ENCODE peak calls at places on chromosomes 11 and 22, in seven cellular contexts. Q, A, N, F, G, R and O are unnamed samples.

GRCh38 chr22:36391648-36392047 is 3.9 kb upstream of the MYH9 start:
- DNase-seq in Q (no peak), A (no peak), N (no peak), F (no peak), G (no peak), R (no peak), O (no peak)

GRCh38 chr22:36021649-36022048 is 7.0 kb downstream of the RBFOX2 start:
- DNase-seq in Q (no peak), A (no peak), N (no peak), F (no peak), G (no peak), R (no peak), O (no peak)

GRCh38 chr11:105611837-105612480 is 2.1 kb downstream of the GRIA4 start:
- DNase-seq in Q (no peak), A (no peak), N (no peak), F (no peak), G (peak), R (no peak), O (no peak)

GRCh38 chr11:70785372-70785771 is 387.0 kb downstream of the CTTN start:
- DNase-seq in Q (no peak), A (no peak), N (no peak), F (no peak), G (no peak), R (no peak), O (no peak)

GRCh38 chr11:126607374-126607773 is 251.9 kb downstream of the ST3GAL4 start:
- DNase-seq in Q (peak), A (peak), N (peak), F (no peak), G (peak), R (peak), O (peak)

GRCh38 chr11:128725630-128726461 is 32.0 kb downstream of the FLI1 start:
- DNase-seq in Q (no peak), A (no peak), N (no peak), F (peak), G (no peak), R (no peak), O (no peak)

GRCh38 chr11:14443642-14444041 is 56.0 kb downstream of the COPB1 start:
- DNase-seq in Q (no peak), A (peak), N (no peak), F (no peak), G (peak), R (no peak), O (no peak)

GRCh38 chr11:27722945-27723344 is 22.7 kb upstream of the BDNF start:
- DNase-seq in Q (no peak), A (no peak), N (no peak), F (no peak), G (peak), R (peak), O (no peak)

GRCh38 chr22:26470807-26471206 is 12.8 kb downstream of the HPS4 start:
- DNase-seq in Q (no peak), A (no peak), N (no peak), F (no peak), G (no peak), R (no peak), O (no peak)

GRCh38 chr22:26474687-26475086 is 8.9 kb downstream of the HPS4 start:
- DNase-seq in Q (no peak), A (no peak), N (no peak), F (no peak), G (no peak), R (no peak), O (no peak)

GRCh38 chr22:26476705-26477340 is 6.8 kb downstream of the HPS4 start:
- DNase-seq in Q (no peak), A (peak), N (no peak), F (no peak), G (no peak), R (no peak), O (no peak)

GRCh38 chr22:26466196-26466595 is 17.4 kb downstream of the HPS4 start:
- DNase-seq in Q (no peak), A (no peak), N (no peak), F (no peak), G (no peak), R (no peak), O (no peak)

GRCh38 chr22:26471522-26471921 is 12.1 kb downstream of the HPS4 start:
- DNase-seq in Q (peak), A (peak), N (no peak), F (no peak), G (no peak), R (no peak), O (no peak)
- TF ChIP-seq JUND in Q (peak), A (no peak), N (no peak), F (no peak), G (peak), R (no peak), O (no peak)

GRCh38 chr11:67614730-67615454 is 8.2 kb downstream of the NDUFV1 start:
- DNase-seq in Q (no peak), A (no peak), N (no peak), F (no peak), G (no peak), R (no peak), O (no peak)

GRCh38 chr11:67617243-67617953 is 10.7 kb downstream of the NDUFV1 start:
- DNase-seq in Q (no peak), A (peak), N (no peak), F (no peak), G (no peak), R (peak), O (no peak)

GRCh38 chr11:67615455-67616430 is 9.0 kb downstream of the NDUFV1 start:
- DNase-seq in Q (peak), A (peak), N (peak), F (no peak), G (peak), R (peak), O (no peak)

GRCh38 chr11:67613960-67614715 is 7.4 kb downstream of the NDUFV1 start:
- DNase-seq in Q (peak), A (no peak), N (peak), F (peak), G (peak), R (peak), O (no peak)

DNA sequence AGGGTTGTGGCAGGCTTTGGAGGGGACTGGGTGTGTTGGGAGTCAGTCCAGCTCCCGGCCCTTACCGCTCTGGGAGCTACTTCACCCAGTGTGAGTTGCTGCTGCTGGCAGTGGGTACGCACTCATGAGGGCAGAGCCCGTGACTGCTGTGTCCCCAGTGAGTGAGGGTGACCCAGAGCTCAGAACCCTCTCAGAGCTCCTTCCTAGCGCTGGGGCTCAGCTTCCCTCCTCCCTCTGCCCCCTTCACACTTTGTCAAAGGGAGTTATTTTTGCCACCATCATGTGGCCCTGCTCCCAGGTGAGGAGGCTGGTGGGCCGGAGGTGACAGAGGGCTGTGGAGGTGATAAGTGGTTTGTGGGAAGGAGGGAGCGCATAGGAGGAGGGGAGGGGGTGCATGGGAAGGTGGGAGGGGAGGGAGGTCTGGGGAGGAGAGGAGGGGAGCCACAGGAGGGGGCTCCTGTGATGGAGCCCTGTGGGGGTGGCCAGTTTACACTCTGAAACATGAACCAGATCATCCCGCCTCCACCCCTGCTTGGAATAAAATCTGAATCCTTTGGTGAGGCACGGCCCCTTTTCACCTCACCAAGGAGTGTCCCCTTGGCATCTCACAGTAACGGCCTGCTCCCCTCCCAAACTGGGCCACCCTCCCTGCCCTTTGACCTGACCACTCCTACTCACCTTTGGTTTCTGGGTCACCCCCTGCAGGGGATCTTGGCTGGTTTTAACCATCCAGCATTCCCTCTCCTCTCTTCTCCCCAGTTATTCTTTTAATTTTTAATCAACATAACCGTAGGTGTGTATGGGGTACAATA is 9.9 kb downstream of the NDUFV1 start:
- DNase-seq in Q (no peak), A (no peak), N (no peak), F (no peak), G (no peak), R (peak), O (no peak)
- TF ChIP-seq JUND in Q (no peak), A (no peak), N (no peak), F (no peak), G (no peak), R (no peak), O (no peak)

DNA sequence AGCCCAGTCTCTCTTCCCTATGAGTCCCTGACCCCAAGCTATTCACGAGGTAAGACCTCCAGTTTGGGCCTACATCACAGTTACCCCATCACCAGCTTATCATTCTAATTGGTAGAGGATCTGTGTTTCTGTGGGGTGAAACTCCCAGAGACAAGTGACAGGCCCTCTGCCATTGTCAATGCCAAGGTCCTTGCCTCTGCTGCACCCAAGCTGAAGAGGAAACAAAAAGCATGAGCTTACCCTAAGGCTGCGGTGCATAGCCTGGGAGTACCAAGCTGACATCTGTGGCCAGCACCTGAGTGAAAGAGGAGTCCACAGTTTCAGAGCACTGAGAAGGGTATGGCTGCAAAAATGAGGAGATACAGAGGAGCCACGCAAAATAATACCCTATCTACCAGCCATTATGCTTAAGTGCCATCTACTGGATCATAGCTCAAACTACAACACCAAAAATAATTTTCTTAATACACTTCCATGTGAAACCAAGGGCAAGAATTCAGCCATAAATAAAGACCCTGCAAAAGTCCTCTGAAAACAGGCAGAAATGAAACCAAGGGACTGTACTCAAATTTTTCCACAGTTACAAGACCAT is 62.3 kb upstream of the ANO5 start:
- DNase-seq in Q (no peak), A (no peak), N (no peak), F (no peak), G (peak), R (peak), O (peak)
- TF ChIP-seq JUND in Q (no peak), A (no peak), N (no peak), F (no peak), G (no peak), R (no peak), O (no peak)

GRCh38 chr11:122733301-122733686 is 77.8 kb downstream of the UBASH3B start:
- DNase-seq in Q (no peak), A (no peak), N (no peak), F (no peak), G (no peak), R (no peak), O (peak)
- TF ChIP-seq JUND in Q (no peak), A (no peak), N (no peak), F (no peak), G (no peak), R (no peak), O (no peak)

GRCh38 chr22:21867528-21868266 is at the start of gene MAPK1:
- DNase-seq in Q (peak), A (peak), N (peak), F (peak), G (peak), R (peak), O (peak)

GRCh38 chr22:21862386-21863242 is 4.8 kb downstream of the MAPK1 start:
- DNase-seq in Q (no peak), A (no peak), N (peak), F (no peak), G (no peak), R (no peak), O (no peak)

GRCh38 chr22:21861856-21862255 is 5.6 kb downstream of the MAPK1 start:
- DNase-seq in Q (no peak), A (no peak), N (no peak), F (no peak), G (no peak), R (no peak), O (no peak)

GRCh38 chr22:21866821-21867527 is 471 bp downstream of the MAPK1 start:
- DNase-seq in Q (no peak), A (no peak), N (peak), F (no peak), G (no peak), R (peak), O (no peak)

GRCh38 chr22:21865041-21865440 is 2.4 kb downstream of the MAPK1 start:
- DNase-seq in Q (no peak), A (no peak), N (no peak), F (no peak), G (peak), R (no peak), O (no peak)
- TF ChIP-seq JUND in Q (no peak), A (no peak), N (no peak), F (no peak), G (no peak), R (no peak), O (no peak)

GRCh38 chr22:44454113-44454769 is 43.8 kb downstream of the RTL6 start:
- DNase-seq in Q (no peak), A (no peak), N (no peak), F (no peak), G (no peak), R (no peak), O (no peak)

GRCh38 chr22:44455963-44456358 is 42.1 kb downstream of the RTL6 start:
- DNase-seq in Q (no peak), A (no peak), N (no peak), F (no peak), G (no peak), R (no peak), O (no peak)

GRCh38 chr22:44456661-44457412 is 41.2 kb downstream of the RTL6 start:
- DNase-seq in Q (no peak), A (no peak), N (no peak), F (no peak), G (no peak), R (no peak), O (no peak)

GRCh38 chr22:44453441-44454112 is 44.5 kb downstream of the RTL6 start:
- DNase-seq in Q (no peak), A (no peak), N (no peak), F (no peak), G (peak), R (no peak), O (no peak)

GRCh38 chr22:44455151-44455962 is 42.7 kb downstream of the RTL6 start:
- DNase-seq in Q (no peak), A (no peak), N (no peak), F (no peak), G (no peak), R (no peak), O (peak)
- TF ChIP-seq JUND in Q (no peak), A (no peak), N (no peak), F (no peak), G (no peak), R (no peak), O (no peak)

GRCh38 chr11:75873417-75874148 is 58.6 kb downstream of the UVRAG start:
- DNase-seq in Q (no peak), A (no peak), N (no peak), F (peak), G (no peak), R (no peak), O (no peak)
- TF ChIP-seq JUND in Q (no peak), A (no peak), N (no peak), F (no peak), G (no peak), R (no peak), O (no peak)

GRCh38 chr11:6616596-6617250 is 2.5 kb downstream of the TPP1 start:
- DNase-seq in Q (no peak), A (no peak), N (no peak), F (no peak), G (no peak), R (no peak), O (no peak)

GRCh38 chr11:6619021-6619745 is at the start of gene TPP1:
- DNase-seq in Q (peak), A (peak), N (peak), F (peak), G (peak), R (peak), O (peak)

GRCh38 chr11:6617315-6617781 is 1.9 kb downstream of the TPP1 start:
- DNase-seq in Q (no peak), A (no peak), N (no peak), F (no peak), G (no peak), R (no peak), O (no peak)

GRCh38 chr11:6615882-6616585 is 3.2 kb downstream of the TPP1 start:
- DNase-seq in Q (no peak), A (no peak), N (no peak), F (no peak), G (no peak), R (no peak), O (no peak)

GRCh38 chr11:6618117-6619020 is 853 bp downstream of the TPP1 start:
- DNase-seq in Q (no peak), A (peak), N (peak), F (no peak), G (no peak), R (no peak), O (no peak)
- TF ChIP-seq JUND in Q (no peak), A (no peak), N (peak), F (no peak), G (no peak), R (no peak), O (no peak)

DNA sequence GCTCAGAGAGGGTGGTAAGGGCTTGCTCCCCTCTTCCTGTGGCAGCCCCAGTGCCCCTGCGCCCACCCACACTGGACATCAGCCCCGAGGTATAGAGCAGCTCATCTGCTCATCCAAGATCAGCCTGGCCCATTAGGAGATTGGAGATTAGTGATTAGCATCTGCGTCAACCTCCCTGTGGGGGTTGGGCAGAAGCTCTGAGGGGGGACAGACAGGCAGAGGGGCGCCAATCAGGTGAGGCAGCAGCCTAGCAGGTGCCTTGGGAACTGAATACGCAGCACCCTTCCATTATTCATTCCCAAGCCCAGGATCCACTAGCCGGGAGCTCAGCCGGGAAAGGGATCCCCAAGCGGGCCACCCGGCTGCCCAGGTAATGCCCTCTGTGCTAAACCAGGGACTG is 11.0 kb downstream of the SMTN start:
- DNase-seq in Q (no peak), A (no peak), N (no peak), F (no peak), G (peak), R (no peak), O (no peak)
- TF ChIP-seq JUND in Q (no peak), A (no peak), N (no peak), F (no peak), G (no peak), R (no peak), O (no peak)

GRCh38 chr11:82494988-82495432 is 238.7 kb downstream of the FAM181B start:
- DNase-seq in Q (no peak), A (peak), N (no peak), F (no peak), G (peak), R (peak), O (peak)
- TF ChIP-seq JUND in Q (no peak), A (no peak), N (no peak), F (no peak), G (no peak), R (no peak), O (no peak)